ENCODE peak calls at places on chromosomes 3 and 15, in ten cellular contexts. I is AG04449; T is ELF-1; N is IMR-90; S is MM.1S; R is GM19239; V is stimulated activated naive CD8-positive, alpha-beta T cell treated with anti-CD3 and anti-CD28 coated beads, Interleukin-15, amount 100 ng/mL, for 72 hours; H is activated gamma-delta T cell treated with anti-CD3 and anti-CD28 coated beads, Interleukin-2, amount 50 U/mL, for 16 hours; W is Daoy; G is ACHN. F is an unnamed sample.

GRCh38 chr3:104178695-104179094 is 1188.0 kb upstream of the ALCAM start:
- DNase-seq in V (no peak), N (no peak), R (no peak), I (no peak), H (no peak), S (no peak), W (no peak), G (no peak), T (no peak), F (no peak)

GRCh38 chr3:186277268-186277909 is 84.6 kb downstream of the DGKG start:
- DNase-seq in G (peak; percentile 18), I (no peak), T (peak; percentile 34), W (peak; percentile 50), V (no peak), S (no peak), R (no peak), H (no peak), N (peak; percentile 75), F (peak; percentile 77)

GRCh38 chr15:66076591-66077319 is 176.8 kb downstream of the MEGF11 start:
- DNase-seq in R (no peak), V (no peak), W (no peak), H (no peak), I (no peak), T (no peak), S (no peak), N (no peak), G (no peak), F (no peak)

GRCh38 chr15:32825219-32825618 is 107.4 kb downstream of the GREM1 start:
- DNase-seq in V (no peak), G (no peak), R (no peak), T (no peak), W (peak; percentile 11), S (no peak), N (no peak), H (no peak), I (no peak), F (peak; percentile 59)

GRCh38 chr15:40775740-40776536 is 6.2 kb downstream of the C15orf62 start:
- DNase-seq in G (no peak), I (no peak), W (no peak), V (no peak), T (no peak), R (no peak), S (no peak), H (no peak), N (no peak), F (no peak)

GRCh38 chr15:63839717-63840116 is 6.0 kb upstream of the HERC1 start:
- DNase-seq in W (no peak), H (no peak), T (no peak), G (no peak), N (no peak), S (no peak), R (no peak), I (no peak), V (no peak), F (no peak)

GRCh38 chr3:152405915-152406802 is 137.4 kb downstream of the MBNL1 start:
- DNase-seq in V (no peak), I (no peak), N (peak; percentile 87), G (no peak), S (no peak), R (no peak), W (no peak), H (no peak), T (no peak), F (peak; percentile 89)

GRCh38 chr3:45907769-45908705 is 21.7 kb downstream of the CCR9 start:
- DNase-seq in R (no peak), S (no peak), I (peak; percentile 24), G (no peak), W (no peak), H (no peak), N (peak; percentile 83), T (no peak), V (no peak), F (peak; percentile 59)

GRCh38 chr3:157369712-157370447 is 66.8 kb upstream of the PTX3 start:
- DNase-seq in G (peak; percentile 59), H (no peak), I (no peak), R (no peak), W (peak; percentile 38), N (no peak), T (peak; percentile 43), S (no peak), V (no peak), F (no peak)

GRCh38 chr3:3191675-3192480 is 12.4 kb upstream of the CRBN start:
- DNase-seq in G (no peak), N (no peak), S (no peak), I (no peak), T (no peak), R (no peak), W (no peak), H (no peak), V (no peak), F (no peak)

GRCh38 chr15:99566157-99566900 is 545 bp downstream of the MEF2A start:
- DNase-seq in H (no peak), G (peak; percentile 11), V (peak; percentile 40), R (no peak), W (peak; percentile 12), I (no peak), N (no peak), S (peak; percentile 29), T (peak; percentile 21), F (no peak)

GRCh38 chr3:62387251-62387650 is 13.9 kb upstream of the FEZF2 start:
- DNase-seq in R (no peak), H (no peak), G (no peak), W (no peak), V (no peak), T (no peak), S (no peak), N (no peak), I (no peak), F (no peak)

GRCh38 chr15:67050062-67050461 is 15.3 kb upstream of the SMAD3 start:
- DNase-seq in R (no peak), S (no peak), N (peak; percentile 55), I (no peak), G (no peak), V (no peak), T (no peak), W (peak; percentile 57), H (no peak), F (peak; percentile 76)

GRCh38 chr15:75904241-75904631 is 558 bp downstream of the FBXO22 start:
- DNase-seq in H (no peak), R (no peak), W (peak; percentile 27), T (peak; percentile 71), S (peak; percentile 55), G (peak; percentile 33), I (no peak), V (peak; percentile 34), N (peak; percentile 39), F (peak; percentile 34)

GRCh38 chr15:87267798-87268197 is 988.7 kb downstream of the NTRK3 start:
- DNase-seq in R (no peak), G (peak; percentile 70), N (peak; percentile 36), W (peak; percentile 40), I (peak; percentile 88), H (no peak), S (no peak), T (no peak), V (no peak), F (peak; percentile 97)

GRCh38 chr15:24856397-24857093 is 98.2 kb upstream of the SNRPN start:
- DNase-seq in G (no peak), H (no peak), W (peak; percentile 88), R (no peak), I (no peak), N (peak; percentile 79), T (peak; percentile 98), V (no peak), S (no peak), F (peak; percentile 65)

GRCh38 chr3:193972816-193973215 is 163.1 kb upstream of the HES1 start:
- DNase-seq in T (no peak), R (no peak), G (no peak), I (no peak), V (no peak), N (no peak), S (no peak), H (no peak), W (peak; percentile 86), F (peak; percentile 31)